ENCODE peak calls at places on chromosomes 4 and X, in seven cellular contexts. One of them, this sample, is unnamed.

GRCh38 chr4:120897981-120898719 is 24.4 kb downstream of the PRDM5 start:
- DNase-seq in GM10248: no peak
- DNase-seq in WTC11: no peak
- DNase-seq in nephron progenitor cell: no peak
- DNase-seq in lower lobe of right lung: no peak
- DNase-seq in fibroblast of pulmonary artery: no peak
- DNase-seq in pancreas: no peak
- DNase-seq in this sample: no peak

GRCh38 chrX:153609917-153610833 is 11.2 kb upstream of the CCNQ start:
- DNase-seq in pancreas: peak
- DNase-seq in WTC11: peak
- DNase-seq in fibroblast of pulmonary artery: peak
- DNase-seq in lower lobe of right lung: peak
- DNase-seq in GM10248: peak
- DNase-seq in nephron progenitor cell: peak
- DNase-seq in this sample: peak

GRCh38 chr4:110087116-110087708 is 111.2 kb downstream of the ELOVL6 start:
- DNase-seq in lower lobe of right lung: no peak
- DNase-seq in GM10248: no peak
- DNase-seq in WTC11: no peak
- DNase-seq in fibroblast of pulmonary artery: peak
- DNase-seq in nephron progenitor cell: no peak
- DNase-seq in pancreas: no peak
- DNase-seq in this sample: no peak

GRCh38 chr4:1950369-1950768 is 58.4 kb downstream of the NELFA start:
- DNase-seq in WTC11: no peak
- DNase-seq in pancreas: no peak
- DNase-seq in GM10248: no peak
- DNase-seq in fibroblast of pulmonary artery: no peak
- DNase-seq in lower lobe of right lung: no peak
- DNase-seq in nephron progenitor cell: no peak
- DNase-seq in this sample: no peak

GRCh38 chr4:125070869-125071268 is 243.9 kb upstream of the FAT4 start:
- DNase-seq in GM10248: no peak
- DNase-seq in pancreas: no peak
- DNase-seq in nephron progenitor cell: no peak
- DNase-seq in WTC11: no peak
- DNase-seq in lower lobe of right lung: no peak
- DNase-seq in fibroblast of pulmonary artery: no peak
- DNase-seq in this sample: no peak

GRCh38 chrX:11431833-11432232 is 138.6 kb downstream of the AMELX start:
- DNase-seq in lower lobe of right lung: no peak
- DNase-seq in WTC11: no peak
- DNase-seq in pancreas: no peak
- DNase-seq in nephron progenitor cell: no peak
- DNase-seq in GM10248: no peak
- DNase-seq in fibroblast of pulmonary artery: no peak
- DNase-seq in this sample: no peak

GRCh38 chr4:2363056-2363719 is 55.3 kb downstream of the ZFYVE28 start:
- DNase-seq in WTC11: no peak
- DNase-seq in GM10248: no peak
- DNase-seq in lower lobe of right lung: peak
- DNase-seq in pancreas: peak
- DNase-seq in nephron progenitor cell: no peak
- DNase-seq in fibroblast of pulmonary artery: no peak
- DNase-seq in this sample: no peak

GRCh38 chr4:179755322-179755721 is 2313.1 kb upstream of the AGA start:
- DNase-seq in pancreas: no peak
- DNase-seq in nephron progenitor cell: no peak
- DNase-seq in WTC11: no peak
- DNase-seq in fibroblast of pulmonary artery: no peak
- DNase-seq in GM10248: no peak
- DNase-seq in lower lobe of right lung: no peak
- DNase-seq in this sample: no peak

GRCh38 chrX:45187731-45188130 is 12.9 kb downstream of the DIPK2B start:
- DNase-seq in fibroblast of pulmonary artery: no peak
- DNase-seq in pancreas: no peak
- DNase-seq in lower lobe of right lung: no peak
- DNase-seq in WTC11: no peak
- DNase-seq in GM10248: no peak
- DNase-seq in nephron progenitor cell: no peak
- DNase-seq in this sample: no peak

GRCh38 chr4:94678896-94679295 is 78.9 kb upstream of the BMPR1B start:
- DNase-seq in fibroblast of pulmonary artery: no peak
- DNase-seq in WTC11: no peak
- DNase-seq in lower lobe of right lung: no peak
- DNase-seq in pancreas: no peak
- DNase-seq in GM10248: no peak
- DNase-seq in nephron progenitor cell: no peak
- DNase-seq in this sample: no peak

GRCh38 chr4:8046925-8047541 is 107.4 kb upstream of the AFAP1 start:
- DNase-seq in fibroblast of pulmonary artery: no peak
- DNase-seq in WTC11: no peak
- DNase-seq in nephron progenitor cell: no peak
- DNase-seq in GM10248: no peak
- DNase-seq in lower lobe of right lung: no peak
- DNase-seq in pancreas: no peak
- DNase-seq in this sample: no peak

GRCh38 chr4:138401330-138401729 is 159.2 kb upstream of the SLC7A11 start:
- DNase-seq in nephron progenitor cell: no peak
- DNase-seq in lower lobe of right lung: no peak
- DNase-seq in fibroblast of pulmonary artery: no peak
- DNase-seq in GM10248: no peak
- DNase-seq in WTC11: no peak
- DNase-seq in pancreas: peak
- DNase-seq in this sample: no peak

GRCh38 chr4:112857461-112857860 is 192.0 kb upstream of the ANK2 start:
- DNase-seq in WTC11: no peak
- DNase-seq in nephron progenitor cell: no peak
- DNase-seq in lower lobe of right lung: no peak
- DNase-seq in pancreas: no peak
- DNase-seq in fibroblast of pulmonary artery: peak
- DNase-seq in GM10248: no peak
- DNase-seq in this sample: no peak

GRCh38 chr4:141814499-141814898 is 178.1 kb downstream of the IL15 start:
- DNase-seq in WTC11: no peak
- DNase-seq in lower lobe of right lung: no peak
- DNase-seq in pancreas: no peak
- DNase-seq in nephron progenitor cell: no peak
- DNase-seq in GM10248: no peak
- DNase-seq in fibroblast of pulmonary artery: no peak
- DNase-seq in this sample: no peak

GRCh38 chrX:23742693-23743622 is at the start of gene ACOT9:
- DNase-seq in pancreas: peak
- DNase-seq in GM10248: peak
- DNase-seq in WTC11: peak
- DNase-seq in nephron progenitor cell: peak
- DNase-seq in fibroblast of pulmonary artery: peak
- DNase-seq in lower lobe of right lung: peak
- DNase-seq in this sample: peak

GRCh38 chrX:136162827-136163427 is 15.6 kb downstream of the FHL1 start:
- DNase-seq in nephron progenitor cell: peak
- DNase-seq in WTC11: peak
- DNase-seq in pancreas: no peak
- DNase-seq in fibroblast of pulmonary artery: peak
- DNase-seq in lower lobe of right lung: peak
- DNase-seq in GM10248: peak
- DNase-seq in this sample: no peak

GRCh38 chr4:141180991-141181760 is 39.5 kb upstream of the ZNF330 start:
- DNase-seq in lower lobe of right lung: no peak
- DNase-seq in GM10248: no peak
- DNase-seq in pancreas: no peak
- DNase-seq in WTC11: no peak
- DNase-seq in nephron progenitor cell: no peak
- DNase-seq in fibroblast of pulmonary artery: no peak
- DNase-seq in this sample: no peak

GRCh38 chr4:2742823-2743517 is 13.2 kb downstream of the TNIP2 start:
- DNase-seq in nephron progenitor cell: no peak
- DNase-seq in GM10248: no peak
- DNase-seq in lower lobe of right lung: peak
- DNase-seq in fibroblast of pulmonary artery: no peak
- DNase-seq in pancreas: no peak
- DNase-seq in WTC11: no peak
- DNase-seq in this sample: no peak

GRCh38 chr4:150217804-150218203 is 139.6 kb downstream of the DCLK2 start:
- DNase-seq in lower lobe of right lung: no peak
- DNase-seq in WTC11: no peak
- DNase-seq in fibroblast of pulmonary artery: no peak
- DNase-seq in GM10248: no peak
- DNase-seq in nephron progenitor cell: no peak
- DNase-seq in pancreas: peak
- DNase-seq in this sample: no peak

GRCh38 chr4:56757270-56757746 is 64.2 kb downstream of the SPINK2 start:
- DNase-seq in pancreas: no peak
- DNase-seq in nephron progenitor cell: no peak
- DNase-seq in fibroblast of pulmonary artery: peak
- DNase-seq in lower lobe of right lung: no peak
- DNase-seq in GM10248: no peak
- DNase-seq in WTC11: peak
- DNase-seq in this sample: no peak

GRCh38 chr4:83490876-83491450 is 6.1 kb upstream of the ABRAXAS1 start:
- DNase-seq in nephron progenitor cell: no peak
- DNase-seq in pancreas: no peak
- DNase-seq in lower lobe of right lung: no peak
- DNase-seq in WTC11: no peak
- DNase-seq in GM10248: peak
- DNase-seq in fibroblast of pulmonary artery: peak
- DNase-seq in this sample: no peak

GRCh38 chr4:125762537-125762936 is 447.8 kb downstream of the FAT4 start:
- DNase-seq in GM10248: no peak
- DNase-seq in lower lobe of right lung: no peak
- DNase-seq in fibroblast of pulmonary artery: no peak
- DNase-seq in pancreas: no peak
- DNase-seq in nephron progenitor cell: no peak
- DNase-seq in WTC11: no peak
- DNase-seq in this sample: no peak

GRCh38 chr4:2823301-2823670 is 20.4 kb upstream of the ADD1 start:
- DNase-seq in fibroblast of pulmonary artery: no peak
- DNase-seq in lower lobe of right lung: peak
- DNase-seq in WTC11: no peak
- DNase-seq in pancreas: no peak
- DNase-seq in nephron progenitor cell: no peak
- DNase-seq in GM10248: no peak
- DNase-seq in this sample: no peak

GRCh38 chr4:127967141-127967775 is 2.1 kb downstream of the ABHD18 start:
- DNase-seq in fibroblast of pulmonary artery: peak
- DNase-seq in nephron progenitor cell: no peak
- DNase-seq in WTC11: no peak
- DNase-seq in GM10248: no peak
- DNase-seq in pancreas: no peak
- DNase-seq in lower lobe of right lung: no peak
- DNase-seq in this sample: no peak

DNA sequence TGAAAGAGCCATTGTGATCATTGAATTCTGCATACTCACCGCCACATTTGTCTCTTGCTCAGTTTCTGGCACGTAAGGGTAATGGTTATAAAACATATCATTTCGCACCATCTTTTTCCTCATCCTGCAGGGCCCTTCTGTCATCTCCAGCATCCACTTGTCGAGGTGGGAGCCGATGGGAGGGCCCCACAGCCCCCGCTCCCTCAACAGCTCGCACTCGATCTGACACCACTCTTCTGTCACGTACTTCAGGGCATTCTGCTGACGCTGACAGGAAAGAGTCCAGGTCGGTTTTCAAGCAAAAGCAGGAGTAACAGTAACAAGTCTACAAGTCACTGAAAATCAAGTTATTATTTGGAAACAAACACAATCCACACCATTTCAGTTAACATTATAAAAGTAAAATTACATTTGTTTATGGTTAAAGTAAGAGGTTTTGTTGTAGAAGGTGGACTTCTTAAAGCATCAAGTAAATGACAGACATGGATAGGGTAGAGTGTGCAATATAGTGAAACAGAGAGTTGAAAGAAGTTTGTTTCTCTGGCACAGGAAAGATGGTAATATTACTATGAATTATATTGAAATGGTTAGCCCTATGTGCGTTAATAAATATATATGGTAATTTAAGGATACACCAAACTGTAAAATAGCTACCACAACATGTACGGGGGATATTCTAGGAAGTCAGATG is 150.6 kb downstream of the CDS1 start:
- DNase-seq in fibroblast of pulmonary artery: no peak
- DNase-seq in GM10248: no peak
- DNase-seq in lower lobe of right lung: no peak
- DNase-seq in pancreas: no peak
- DNase-seq in nephron progenitor cell: no peak
- DNase-seq in WTC11: no peak
- DNase-seq in this sample: no peak
- TF ChIP-seq CTCF in fibroblast of pulmonary artery: no peak
- TF ChIP-seq CTCF in GM10248: no peak
- TF ChIP-seq CTCF in lower lobe of right lung: no peak
- TF ChIP-seq CTCF in pancreas: no peak
- TF ChIP-seq CTCF in nephron progenitor cell: no peak
- TF ChIP-seq CTCF in WTC11: no peak
- TF ChIP-seq CTCF in this sample: no peak

GRCh38 chrX:100615015-100615414 is 21.6 kb downstream of the TSPAN6 start:
- DNase-seq in WTC11: no peak
- DNase-seq in GM10248: peak
- DNase-seq in pancreas: peak
- DNase-seq in lower lobe of right lung: no peak
- DNase-seq in nephron progenitor cell: no peak
- DNase-seq in fibroblast of pulmonary artery: peak
- DNase-seq in this sample: no peak
- TF ChIP-seq CTCF in WTC11: no peak
- TF ChIP-seq CTCF in GM10248: peak
- TF ChIP-seq CTCF in pancreas: no peak
- TF ChIP-seq CTCF in lower lobe of right lung: peak
- TF ChIP-seq CTCF in nephron progenitor cell: peak
- TF ChIP-seq CTCF in fibroblast of pulmonary artery: peak
- TF ChIP-seq CTCF in this sample: peak

GRCh38 chr4:35151816-35152572 is 1092.3 kb downstream of the ARAP2 start:
- DNase-seq in nephron progenitor cell: peak
- DNase-seq in GM10248: no peak
- DNase-seq in fibroblast of pulmonary artery: no peak
- DNase-seq in lower lobe of right lung: no peak
- DNase-seq in pancreas: no peak
- DNase-seq in WTC11: peak
- DNase-seq in this sample: no peak
- TF ChIP-seq CTCF in nephron progenitor cell: peak
- TF ChIP-seq CTCF in GM10248: no peak
- TF ChIP-seq CTCF in fibroblast of pulmonary artery: peak
- TF ChIP-seq CTCF in lower lobe of right lung: no peak
- TF ChIP-seq CTCF in pancreas: no peak
- TF ChIP-seq CTCF in WTC11: peak
- TF ChIP-seq CTCF in this sample: no peak

DNA sequence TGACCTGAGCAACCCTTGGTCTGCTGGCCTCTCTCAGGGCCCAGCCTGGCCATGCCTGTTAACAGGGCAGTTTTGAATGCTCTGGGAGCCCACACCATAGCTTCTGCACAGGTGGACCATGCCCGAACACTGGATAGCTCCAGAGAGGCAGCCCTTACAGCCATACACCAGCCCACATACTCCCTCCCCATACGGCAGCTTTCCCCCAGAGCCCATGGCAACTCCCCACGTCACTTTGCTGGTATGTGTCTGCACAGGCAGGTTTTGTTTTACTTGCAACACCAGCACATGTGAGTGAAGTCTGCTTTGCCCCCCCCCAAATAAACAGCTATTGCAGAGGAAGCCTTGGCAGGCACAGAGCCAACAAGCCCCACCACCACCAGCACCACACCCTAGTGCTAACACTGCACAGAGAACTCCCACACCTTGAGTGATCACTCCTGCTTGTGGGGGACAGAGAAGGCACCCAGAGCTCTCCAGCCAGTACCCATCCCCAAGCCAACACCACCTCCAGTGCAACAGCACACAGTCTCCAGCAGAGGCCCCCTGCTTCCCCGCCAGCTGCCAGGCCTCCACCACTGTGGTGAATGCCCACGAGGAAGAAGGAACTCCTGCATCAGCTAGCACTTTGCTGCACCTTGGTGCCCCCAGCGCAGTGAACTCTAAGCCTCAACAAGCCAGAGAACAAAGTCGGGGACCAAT is 87.3 kb downstream of the STPG2 start:
- DNase-seq in lower lobe of right lung: no peak
- DNase-seq in pancreas: no peak
- DNase-seq in nephron progenitor cell: no peak
- DNase-seq in WTC11: no peak
- DNase-seq in fibroblast of pulmonary artery: no peak
- DNase-seq in GM10248: no peak
- DNase-seq in this sample: peak
- TF ChIP-seq CTCF in lower lobe of right lung: no peak
- TF ChIP-seq CTCF in pancreas: no peak
- TF ChIP-seq CTCF in nephron progenitor cell: no peak
- TF ChIP-seq CTCF in WTC11: no peak
- TF ChIP-seq CTCF in fibroblast of pulmonary artery: no peak
- TF ChIP-seq CTCF in GM10248: no peak
- TF ChIP-seq CTCF in this sample: no peak